ENCODE peak calls at places on chromosomes 4 and X, in ten cellular contexts. One of them, this sample, is unnamed.

GRCh38 chr4:164949448-164950118 is 27.9 kb downstream of the TRIM61 start:
- DNase-seq in uterus: no peak
- DNase-seq in ovary: no peak
- DNase-seq in transverse colon: no peak
- DNase-seq in breast epithelium: no peak
- DNase-seq in neural progenitor cell: peak
- DNase-seq in BJ: no peak
- DNase-seq in OCI-LY7: peak
- DNase-seq in tibial artery: no peak
- DNase-seq in fibroblast of lung: no peak
- DNase-seq in this sample: no peak

GRCh38 chrX:45598841-45599240 is 398.2 kb upstream of the DIPK2B start:
- DNase-seq in neural progenitor cell: no peak
- DNase-seq in fibroblast of lung: peak
- DNase-seq in uterus: no peak
- DNase-seq in ovary: no peak
- DNase-seq in transverse colon: no peak
- DNase-seq in breast epithelium: no peak
- DNase-seq in OCI-LY7: no peak
- DNase-seq in BJ: no peak
- DNase-seq in tibial artery: no peak
- DNase-seq in this sample: peak

GRCh38 chr4:174284181-174284886 is 623 bp downstream of the CEP44 start:
- DNase-seq in OCI-LY7: no peak
- DNase-seq in uterus: no peak
- DNase-seq in neural progenitor cell: peak
- DNase-seq in breast epithelium: no peak
- DNase-seq in ovary: no peak
- DNase-seq in BJ: peak
- DNase-seq in transverse colon: peak
- DNase-seq in fibroblast of lung: peak
- DNase-seq in tibial artery: no peak
- DNase-seq in this sample: no peak

GRCh38 chrX:18129694-18130093 is 91.0 kb downstream of the BEND2 start:
- DNase-seq in transverse colon: no peak
- DNase-seq in ovary: no peak
- DNase-seq in BJ: no peak
- DNase-seq in fibroblast of lung: no peak
- DNase-seq in breast epithelium: no peak
- DNase-seq in tibial artery: no peak
- DNase-seq in OCI-LY7: no peak
- DNase-seq in neural progenitor cell: no peak
- DNase-seq in uterus: no peak
- DNase-seq in this sample: no peak

GRCh38 chrX:42289492-42290385 is 366.4 kb upstream of the CASK start:
- DNase-seq in tibial artery: no peak
- DNase-seq in fibroblast of lung: no peak
- DNase-seq in neural progenitor cell: no peak
- DNase-seq in BJ: no peak
- DNase-seq in transverse colon: no peak
- DNase-seq in OCI-LY7: no peak
- DNase-seq in uterus: no peak
- DNase-seq in breast epithelium: no peak
- DNase-seq in ovary: no peak
- DNase-seq in this sample: no peak

GRCh38 chr4:82706349-82707000 is 92.1 kb downstream of the SCD5 start:
- DNase-seq in OCI-LY7: no peak
- DNase-seq in breast epithelium: no peak
- DNase-seq in tibial artery: no peak
- DNase-seq in uterus: no peak
- DNase-seq in BJ: no peak
- DNase-seq in transverse colon: no peak
- DNase-seq in fibroblast of lung: peak
- DNase-seq in neural progenitor cell: no peak
- DNase-seq in ovary: peak
- DNase-seq in this sample: no peak

GRCh38 chr4:28443786-28444412 is 1583.3 kb downstream of the STIM2 start:
- DNase-seq in BJ: no peak
- DNase-seq in uterus: no peak
- DNase-seq in transverse colon: no peak
- DNase-seq in fibroblast of lung: peak
- DNase-seq in OCI-LY7: no peak
- DNase-seq in breast epithelium: no peak
- DNase-seq in ovary: no peak
- DNase-seq in tibial artery: no peak
- DNase-seq in neural progenitor cell: no peak
- DNase-seq in this sample: no peak

GRCh38 chrX:22085969-22086368 is 53.8 kb downstream of the PHEX start:
- DNase-seq in tibial artery: no peak
- DNase-seq in breast epithelium: no peak
- DNase-seq in neural progenitor cell: no peak
- DNase-seq in BJ: no peak
- DNase-seq in ovary: no peak
- DNase-seq in transverse colon: no peak
- DNase-seq in OCI-LY7: no peak
- DNase-seq in uterus: no peak
- DNase-seq in fibroblast of lung: no peak
- DNase-seq in this sample: no peak

GRCh38 chr4:52996261-52997131 is 134.4 kb downstream of the RASL11B start:
- DNase-seq in transverse colon: no peak
- DNase-seq in ovary: peak
- DNase-seq in fibroblast of lung: peak
- DNase-seq in uterus: peak
- DNase-seq in neural progenitor cell: no peak
- DNase-seq in BJ: no peak
- DNase-seq in OCI-LY7: no peak
- DNase-seq in tibial artery: no peak
- DNase-seq in breast epithelium: no peak
- DNase-seq in this sample: no peak

GRCh38 chrX:155888139-155888538 is 7.0 kb downstream of the VAMP7 start:
- DNase-seq in ovary: no peak
- DNase-seq in fibroblast of lung: peak
- DNase-seq in tibial artery: no peak
- DNase-seq in BJ: peak
- DNase-seq in neural progenitor cell: no peak
- DNase-seq in OCI-LY7: no peak
- DNase-seq in breast epithelium: no peak
- DNase-seq in uterus: no peak
- DNase-seq in transverse colon: no peak
- DNase-seq in this sample: peak

GRCh38 chr4:169345207-169345788 is 74.5 kb upstream of the SH3RF1 start:
- DNase-seq in transverse colon: no peak
- DNase-seq in breast epithelium: no peak
- DNase-seq in ovary: no peak
- DNase-seq in neural progenitor cell: no peak
- DNase-seq in uterus: no peak
- DNase-seq in fibroblast of lung: peak
- DNase-seq in BJ: no peak
- DNase-seq in tibial artery: no peak
- DNase-seq in OCI-LY7: no peak
- DNase-seq in this sample: peak

GRCh38 chr4:96342790-96343455 is 503.0 kb downstream of the PDHA2 start:
- DNase-seq in tibial artery: no peak
- DNase-seq in transverse colon: no peak
- DNase-seq in neural progenitor cell: no peak
- DNase-seq in ovary: no peak
- DNase-seq in OCI-LY7: no peak
- DNase-seq in BJ: no peak
- DNase-seq in uterus: no peak
- DNase-seq in fibroblast of lung: no peak
- DNase-seq in breast epithelium: no peak
- DNase-seq in this sample: no peak

GRCh38 chr4:7673111-7673510 is 238.4 kb upstream of the PSAPL1 start:
- DNase-seq in ovary: no peak
- DNase-seq in fibroblast of lung: no peak
- DNase-seq in breast epithelium: no peak
- DNase-seq in OCI-LY7: no peak
- DNase-seq in BJ: no peak
- DNase-seq in neural progenitor cell: no peak
- DNase-seq in uterus: no peak
- DNase-seq in transverse colon: no peak
- DNase-seq in tibial artery: no peak
- DNase-seq in this sample: no peak

GRCh38 chr4:52823478-52824092 is 38.5 kb upstream of the RASL11B start:
- DNase-seq in uterus: no peak
- DNase-seq in transverse colon: no peak
- DNase-seq in ovary: no peak
- DNase-seq in tibial artery: no peak
- DNase-seq in OCI-LY7: no peak
- DNase-seq in neural progenitor cell: no peak
- DNase-seq in BJ: no peak
- DNase-seq in fibroblast of lung: peak
- DNase-seq in breast epithelium: no peak
- DNase-seq in this sample: no peak

GRCh38 chrX:130245441-130245840 is 23.3 kb downstream of the ZNF280C start:
- DNase-seq in transverse colon: no peak
- DNase-seq in breast epithelium: no peak
- DNase-seq in neural progenitor cell: no peak
- DNase-seq in BJ: peak
- DNase-seq in OCI-LY7: no peak
- DNase-seq in fibroblast of lung: peak
- DNase-seq in uterus: no peak
- DNase-seq in ovary: no peak
- DNase-seq in tibial artery: no peak
- DNase-seq in this sample: peak
- H3K4me3 ChIP-seq in transverse colon: no peak
- H3K4me3 ChIP-seq in breast epithelium: no peak
- H3K4me3 ChIP-seq in neural progenitor cell: no peak
- H3K4me3 ChIP-seq in BJ: no peak
- H3K4me3 ChIP-seq in OCI-LY7: no peak
- H3K4me3 ChIP-seq in fibroblast of lung: no peak
- H3K4me3 ChIP-seq in uterus: no peak
- H3K4me3 ChIP-seq in ovary: no peak
- H3K4me3 ChIP-seq in tibial artery: no peak
- H3K4me3 ChIP-seq in this sample: no peak

GRCh38 chr4:125243835-125244397 is 70.8 kb upstream of the FAT4 start:
- DNase-seq in tibial artery: no peak
- DNase-seq in BJ: no peak
- DNase-seq in transverse colon: no peak
- DNase-seq in breast epithelium: no peak
- DNase-seq in OCI-LY7: no peak
- DNase-seq in ovary: no peak
- DNase-seq in uterus: no peak
- DNase-seq in neural progenitor cell: no peak
- DNase-seq in fibroblast of lung: peak
- DNase-seq in this sample: no peak

GRCh38 chr4:125244848-125245450 is 69.8 kb upstream of the FAT4 start:
- DNase-seq in neural progenitor cell: no peak
- DNase-seq in OCI-LY7: no peak
- DNase-seq in breast epithelium: no peak
- DNase-seq in transverse colon: no peak
- DNase-seq in tibial artery: no peak
- DNase-seq in BJ: no peak
- DNase-seq in ovary: no peak
- DNase-seq in uterus: no peak
- DNase-seq in fibroblast of lung: peak
- DNase-seq in this sample: no peak
- TF ChIP-seq CTCF in neural progenitor cell: peak
- TF ChIP-seq CTCF in OCI-LY7: peak
- TF ChIP-seq CTCF in breast epithelium: no peak
- TF ChIP-seq CTCF in transverse colon: peak
- TF ChIP-seq CTCF in tibial artery: peak
- TF ChIP-seq CTCF in BJ: peak
- TF ChIP-seq CTCF in ovary: no peak
- TF ChIP-seq CTCF in uterus: peak
- TF ChIP-seq CTCF in fibroblast of lung: no peak
- TF ChIP-seq CTCF in this sample: peak

GRCh38 chr4:123613586-123614344 is 217.2 kb downstream of the SPRY1 start:
- DNase-seq in tibial artery: no peak
- DNase-seq in breast epithelium: no peak
- DNase-seq in OCI-LY7: no peak
- DNase-seq in neural progenitor cell: no peak
- DNase-seq in uterus: no peak
- DNase-seq in ovary: no peak
- DNase-seq in BJ: no peak
- DNase-seq in fibroblast of lung: no peak
- DNase-seq in transverse colon: no peak
- DNase-seq in this sample: no peak

GRCh38 chr4:123606336-123606735 is 209.7 kb downstream of the SPRY1 start:
- DNase-seq in breast epithelium: no peak
- DNase-seq in transverse colon: no peak
- DNase-seq in OCI-LY7: no peak
- DNase-seq in BJ: no peak
- DNase-seq in ovary: no peak
- DNase-seq in tibial artery: no peak
- DNase-seq in fibroblast of lung: no peak
- DNase-seq in neural progenitor cell: no peak
- DNase-seq in uterus: no peak
- DNase-seq in this sample: no peak

GRCh38 chr4:123606946-123607542 is 210.4 kb downstream of the SPRY1 start:
- DNase-seq in breast epithelium: no peak
- DNase-seq in OCI-LY7: no peak
- DNase-seq in neural progenitor cell: no peak
- DNase-seq in BJ: no peak
- DNase-seq in fibroblast of lung: no peak
- DNase-seq in tibial artery: no peak
- DNase-seq in transverse colon: no peak
- DNase-seq in ovary: no peak
- DNase-seq in uterus: no peak
- DNase-seq in this sample: no peak

DNA sequence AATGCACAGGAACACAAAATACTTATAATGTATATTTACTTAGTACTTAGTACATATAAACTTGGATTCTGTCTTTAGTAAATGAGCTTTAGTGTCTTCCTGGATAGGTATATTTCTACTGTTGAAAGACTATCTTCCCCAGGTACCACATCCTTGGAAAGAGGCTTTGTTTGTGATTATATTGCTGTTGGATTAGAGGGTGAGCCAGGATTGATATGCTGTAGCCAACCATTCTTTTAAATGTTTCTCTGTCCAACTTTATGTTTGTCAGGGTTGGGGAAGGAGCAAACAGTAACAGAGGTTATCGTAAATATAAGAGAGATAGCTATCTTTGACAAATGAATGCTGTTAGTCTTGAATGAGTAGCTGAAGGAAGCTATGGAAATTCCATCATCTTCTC is 213.2 kb downstream of the SPRY1 start:
- DNase-seq in uterus: no peak
- DNase-seq in tibial artery: no peak
- DNase-seq in transverse colon: no peak
- DNase-seq in BJ: no peak
- DNase-seq in fibroblast of lung: no peak
- DNase-seq in ovary: no peak
- DNase-seq in neural progenitor cell: no peak
- DNase-seq in breast epithelium: no peak
- DNase-seq in OCI-LY7: no peak
- DNase-seq in this sample: no peak
- H3K4me3 ChIP-seq in uterus: no peak
- H3K4me3 ChIP-seq in tibial artery: no peak
- H3K4me3 ChIP-seq in transverse colon: no peak
- H3K4me3 ChIP-seq in BJ: no peak
- H3K4me3 ChIP-seq in fibroblast of lung: no peak
- H3K4me3 ChIP-seq in ovary: no peak
- H3K4me3 ChIP-seq in neural progenitor cell: no peak
- H3K4me3 ChIP-seq in breast epithelium: no peak
- H3K4me3 ChIP-seq in OCI-LY7: no peak
- H3K4me3 ChIP-seq in this sample: no peak

DNA sequence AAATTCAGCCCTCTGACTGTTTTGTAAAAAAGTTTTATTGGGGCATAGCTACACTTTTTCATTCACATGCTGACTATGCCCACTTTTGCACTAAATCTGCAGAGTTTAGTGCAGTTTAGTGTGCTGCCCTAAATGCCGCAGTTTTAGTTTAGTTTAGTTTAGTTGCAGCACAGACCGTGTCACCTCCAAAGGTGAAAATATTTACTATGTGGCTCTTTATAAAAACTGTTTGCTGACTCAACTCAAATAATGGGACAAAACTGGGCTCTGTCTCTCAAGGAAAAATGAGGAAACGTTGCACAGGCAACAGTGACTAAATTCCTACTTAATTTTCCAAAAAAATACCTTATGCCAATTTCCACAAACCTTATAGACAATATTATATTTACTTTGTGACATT is 314.2 kb downstream of the C4orf33 start:
- DNase-seq in tibial artery: no peak
- DNase-seq in neural progenitor cell: no peak
- DNase-seq in ovary: no peak
- DNase-seq in breast epithelium: no peak
- DNase-seq in transverse colon: no peak
- DNase-seq in fibroblast of lung: no peak
- DNase-seq in BJ: no peak
- DNase-seq in OCI-LY7: no peak
- DNase-seq in uterus: no peak
- DNase-seq in this sample: no peak
- TF ChIP-seq CTCF in tibial artery: no peak
- TF ChIP-seq CTCF in neural progenitor cell: no peak
- TF ChIP-seq CTCF in ovary: no peak
- TF ChIP-seq CTCF in breast epithelium: no peak
- TF ChIP-seq CTCF in transverse colon: no peak
- TF ChIP-seq CTCF in fibroblast of lung: no peak
- TF ChIP-seq CTCF in BJ: no peak
- TF ChIP-seq CTCF in OCI-LY7: no peak
- TF ChIP-seq CTCF in uterus: no peak
- TF ChIP-seq CTCF in this sample: no peak